ENCODE peak calls at places on chromosomes 7 and 10, in five cellular contexts. One of them, this sample, is unnamed.

GRCh38 chr10:125080296-125080695 is 80.1 kb downstream of the CTBP2 start:
- DNase-seq in islet precursor cell: no peak
- DNase-seq in activated CD8-positive, alpha-beta memory T cell treated with anti-CD3 and anti-CD28 coated beads, Interleukin-2, amount 50 U/mL, for 4 hours: no peak
- DNase-seq in heart right ventricle: no peak
- DNase-seq in stimulated activated CD8-positive, alpha-beta memory T cell treated with anti-CD3 and anti-CD28 coated beads, Interleukin-15, amount 100 ng/mL, for 24 hours: no peak
- DNase-seq in this sample: no peak

GRCh38 chr10:88386878-88387773 is 196.0 kb downstream of the RNLS start:
- DNase-seq in heart right ventricle: peak
- DNase-seq in stimulated activated CD8-positive, alpha-beta memory T cell treated with anti-CD3 and anti-CD28 coated beads, Interleukin-15, amount 100 ng/mL, for 24 hours: no peak
- DNase-seq in activated CD8-positive, alpha-beta memory T cell treated with anti-CD3 and anti-CD28 coated beads, Interleukin-2, amount 50 U/mL, for 4 hours: no peak
- DNase-seq in islet precursor cell: peak
- DNase-seq in this sample: no peak

GRCh38 chr7:111199643-111200042 is 108.7 kb downstream of the LRRN3 start:
- DNase-seq in stimulated activated CD8-positive, alpha-beta memory T cell treated with anti-CD3 and anti-CD28 coated beads, Interleukin-15, amount 100 ng/mL, for 24 hours: no peak
- DNase-seq in islet precursor cell: no peak
- DNase-seq in activated CD8-positive, alpha-beta memory T cell treated with anti-CD3 and anti-CD28 coated beads, Interleukin-2, amount 50 U/mL, for 4 hours: no peak
- DNase-seq in heart right ventricle: no peak
- DNase-seq in this sample: no peak

GRCh38 chr10:50991496-50992355 is 82.6 kb upstream of the PRKG1 start:
- DNase-seq in islet precursor cell: peak
- DNase-seq in stimulated activated CD8-positive, alpha-beta memory T cell treated with anti-CD3 and anti-CD28 coated beads, Interleukin-15, amount 100 ng/mL, for 24 hours: no peak
- DNase-seq in heart right ventricle: peak
- DNase-seq in activated CD8-positive, alpha-beta memory T cell treated with anti-CD3 and anti-CD28 coated beads, Interleukin-2, amount 50 U/mL, for 4 hours: no peak
- DNase-seq in this sample: no peak

GRCh38 chr10:71666607-71667373 is 52.8 kb downstream of the C10orf105 start:
- DNase-seq in heart right ventricle: no peak
- DNase-seq in stimulated activated CD8-positive, alpha-beta memory T cell treated with anti-CD3 and anti-CD28 coated beads, Interleukin-15, amount 100 ng/mL, for 24 hours: no peak
- DNase-seq in islet precursor cell: no peak
- DNase-seq in activated CD8-positive, alpha-beta memory T cell treated with anti-CD3 and anti-CD28 coated beads, Interleukin-2, amount 50 U/mL, for 4 hours: no peak
- DNase-seq in this sample: peak

GRCh38 chr7:50848203-50848602 is 65.5 kb upstream of the GRB10 start:
- DNase-seq in activated CD8-positive, alpha-beta memory T cell treated with anti-CD3 and anti-CD28 coated beads, Interleukin-2, amount 50 U/mL, for 4 hours: no peak
- DNase-seq in stimulated activated CD8-positive, alpha-beta memory T cell treated with anti-CD3 and anti-CD28 coated beads, Interleukin-15, amount 100 ng/mL, for 24 hours: no peak
- DNase-seq in islet precursor cell: no peak
- DNase-seq in heart right ventricle: no peak
- DNase-seq in this sample: no peak

GRCh38 chr7:12929416-12930140 is 242.1 kb downstream of the ARL4A start:
- DNase-seq in heart right ventricle: no peak
- DNase-seq in activated CD8-positive, alpha-beta memory T cell treated with anti-CD3 and anti-CD28 coated beads, Interleukin-2, amount 50 U/mL, for 4 hours: no peak
- DNase-seq in islet precursor cell: no peak
- DNase-seq in stimulated activated CD8-positive, alpha-beta memory T cell treated with anti-CD3 and anti-CD28 coated beads, Interleukin-15, amount 100 ng/mL, for 24 hours: no peak
- DNase-seq in this sample: no peak

GRCh38 chr10:88886557-88886956 is 6.5 kb downstream of the STAMBPL1 start:
- DNase-seq in islet precursor cell: no peak
- DNase-seq in stimulated activated CD8-positive, alpha-beta memory T cell treated with anti-CD3 and anti-CD28 coated beads, Interleukin-15, amount 100 ng/mL, for 24 hours: no peak
- DNase-seq in heart right ventricle: no peak
- DNase-seq in activated CD8-positive, alpha-beta memory T cell treated with anti-CD3 and anti-CD28 coated beads, Interleukin-2, amount 50 U/mL, for 4 hours: no peak
- DNase-seq in this sample: no peak

GRCh38 chr7:91899563-91899962 is 19.1 kb upstream of the MTERF1 start:
- DNase-seq in islet precursor cell: no peak
- DNase-seq in activated CD8-positive, alpha-beta memory T cell treated with anti-CD3 and anti-CD28 coated beads, Interleukin-2, amount 50 U/mL, for 4 hours: no peak
- DNase-seq in heart right ventricle: no peak
- DNase-seq in stimulated activated CD8-positive, alpha-beta memory T cell treated with anti-CD3 and anti-CD28 coated beads, Interleukin-15, amount 100 ng/mL, for 24 hours: no peak
- DNase-seq in this sample: no peak